ENCODE peak calls at places on chromosomes 11 and 22, in six cellular contexts. One of them, this sample, is unnamed.

GRCh38 chr22:37416806-37417205 is 10.5 kb downstream of the ELFN2 start:
- DNase-seq in GM12878: no peak
- DNase-seq in endothelial cell of umbilical vein: no peak
- DNase-seq in HepG2: no peak
- DNase-seq in A549: no peak
- DNase-seq in K562: no peak
- DNase-seq in this sample: peak

GRCh38 chr22:39658367-39658766 is 87.8 kb downstream of the CACNA1I start:
- DNase-seq in endothelial cell of umbilical vein: no peak
- DNase-seq in K562: no peak
- DNase-seq in GM12878: no peak
- DNase-seq in A549: peak
- DNase-seq in HepG2: no peak
- DNase-seq in this sample: peak

GRCh38 chr22:43996170-43996980 is 27.7 kb upstream of the PARVB start:
- DNase-seq in HepG2: no peak
- DNase-seq in endothelial cell of umbilical vein: peak
- DNase-seq in K562: no peak
- DNase-seq in GM12878: peak
- DNase-seq in A549: no peak
- DNase-seq in this sample: no peak

GRCh38 chr11:57792870-57793269 is 31.3 kb downstream of the CTNND1 start:
- DNase-seq in GM12878: no peak
- DNase-seq in HepG2: no peak
- DNase-seq in A549: peak
- DNase-seq in K562: no peak
- DNase-seq in endothelial cell of umbilical vein: peak
- DNase-seq in this sample: peak

GRCh38 chr22:38304526-38304925 is 12.7 kb downstream of the CSNK1E start:
- DNase-seq in GM12878: no peak
- DNase-seq in endothelial cell of umbilical vein: no peak
- DNase-seq in A549: no peak
- DNase-seq in K562: no peak
- DNase-seq in HepG2: no peak
- DNase-seq in this sample: no peak

GRCh38 chr11:36600155-36600554 is 2.1 kb upstream of the RAG2 start:
- DNase-seq in endothelial cell of umbilical vein: no peak
- DNase-seq in GM12878: no peak
- DNase-seq in HepG2: no peak
- DNase-seq in A549: no peak
- DNase-seq in K562: no peak
- DNase-seq in this sample: no peak

GRCh38 chr22:26852176-26852575 is 194.8 kb downstream of the MIAT start:
- DNase-seq in endothelial cell of umbilical vein: no peak
- DNase-seq in HepG2: no peak
- DNase-seq in A549: no peak
- DNase-seq in GM12878: no peak
- DNase-seq in K562: peak
- DNase-seq in this sample: peak

GRCh38 chr11:36233226-36233625 is 56.0 kb downstream of the COMMD9 start:
- DNase-seq in endothelial cell of umbilical vein: peak
- DNase-seq in GM12878: no peak
- DNase-seq in HepG2: no peak
- DNase-seq in A549: no peak
- DNase-seq in K562: no peak
- DNase-seq in this sample: no peak

GRCh38 chr11:6391548-6392134 is 1.4 kb downstream of the SMPD1 start:
- DNase-seq in endothelial cell of umbilical vein: no peak
- DNase-seq in K562: no peak
- DNase-seq in A549: no peak
- DNase-seq in HepG2: no peak
- DNase-seq in GM12878: no peak
- DNase-seq in this sample: no peak

GRCh38 chr22:32996702-32997101 is 61.5 kb downstream of the SYN3 start:
- DNase-seq in HepG2: no peak
- DNase-seq in GM12878: no peak
- DNase-seq in K562: no peak
- DNase-seq in endothelial cell of umbilical vein: no peak
- DNase-seq in A549: no peak
- DNase-seq in this sample: no peak
- TF ChIP-seq MYC in HepG2: no peak
- TF ChIP-seq MYC in GM12878: no peak
- TF ChIP-seq MYC in K562: no peak
- TF ChIP-seq MYC in endothelial cell of umbilical vein: no peak
- TF ChIP-seq MYC in A549: no peak
- TF ChIP-seq MYC in this sample: no peak

GRCh38 chr11:26326793-26327400 is 5.0 kb upstream of the ANO3 start:
- DNase-seq in A549: no peak
- DNase-seq in endothelial cell of umbilical vein: no peak
- DNase-seq in K562: no peak
- DNase-seq in HepG2: no peak
- DNase-seq in GM12878: no peak
- DNase-seq in this sample: no peak
- TF ChIP-seq MYC in A549: no peak
- TF ChIP-seq MYC in endothelial cell of umbilical vein: no peak
- TF ChIP-seq MYC in K562: no peak
- TF ChIP-seq MYC in HepG2: no peak
- TF ChIP-seq MYC in GM12878: no peak
- TF ChIP-seq MYC in this sample: no peak

DNA sequence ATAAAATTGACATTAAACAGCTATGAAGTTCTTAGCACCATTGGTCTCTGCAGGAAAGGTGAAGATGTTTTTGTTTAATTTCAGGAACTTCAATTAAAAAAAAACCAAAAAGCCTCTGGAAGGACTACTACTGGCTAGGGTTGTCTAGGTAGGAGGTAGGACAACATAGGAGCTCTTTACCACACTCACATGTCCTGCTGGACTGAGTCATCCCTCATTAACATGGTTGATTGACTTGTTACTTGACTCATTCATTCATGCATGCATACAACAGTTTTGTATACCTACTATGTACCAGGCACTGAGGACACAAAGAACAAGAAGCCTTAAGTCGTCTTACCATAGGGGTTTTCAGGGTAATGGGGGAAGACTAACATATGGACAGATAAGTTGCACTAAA is 216.9 kb upstream of the ARHGAP20 start:
- DNase-seq in A549: no peak
- DNase-seq in HepG2: no peak
- DNase-seq in K562: no peak
- DNase-seq in endothelial cell of umbilical vein: no peak
- DNase-seq in GM12878: no peak
- DNase-seq in this sample: no peak
- TF ChIP-seq MYC in A549: no peak
- TF ChIP-seq MYC in HepG2: no peak
- TF ChIP-seq MYC in K562: no peak
- TF ChIP-seq MYC in endothelial cell of umbilical vein: no peak
- TF ChIP-seq MYC in GM12878: no peak
- TF ChIP-seq MYC in this sample: no peak

DNA sequence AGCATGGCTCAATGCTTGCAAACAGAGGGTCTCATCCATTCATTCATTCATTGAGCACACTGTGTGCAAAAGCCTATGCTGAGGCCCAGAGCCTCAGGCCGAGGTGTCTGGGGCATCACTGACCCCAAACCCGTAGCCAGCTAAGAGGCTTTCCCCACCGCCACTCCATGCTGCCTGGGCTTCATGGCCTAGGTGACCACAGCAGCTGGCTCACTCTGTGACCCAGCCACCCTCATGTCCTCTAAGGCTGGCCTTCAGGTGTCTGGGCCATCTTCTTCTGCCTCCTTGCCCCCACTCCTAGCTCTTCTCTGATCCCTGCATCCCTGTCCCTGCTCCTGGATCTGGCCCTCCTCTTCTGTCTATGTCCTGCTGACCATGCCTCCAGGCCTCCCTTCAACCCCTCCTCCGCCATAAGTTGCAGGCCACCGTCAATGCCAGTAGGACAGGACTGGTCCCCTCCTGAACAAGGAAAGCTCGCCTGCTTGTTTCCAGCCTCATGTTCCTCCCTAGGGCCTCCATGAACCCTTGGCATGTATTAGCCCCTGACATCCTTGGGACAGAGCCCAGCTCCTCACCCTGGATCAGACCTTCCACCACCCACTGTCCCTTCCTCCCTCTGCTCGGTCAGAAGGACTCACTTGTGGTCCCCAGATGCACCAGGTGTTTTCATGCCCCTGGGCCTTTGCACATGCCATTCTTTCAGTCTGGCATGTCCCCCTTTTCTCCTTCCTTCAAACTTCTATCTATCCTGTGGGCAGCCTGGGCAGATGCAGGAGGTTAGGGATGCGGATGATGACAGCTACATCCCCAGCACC is 92.8 kb downstream of the MYEOV start:
- DNase-seq in HepG2: no peak
- DNase-seq in GM12878: no peak
- DNase-seq in K562: no peak
- DNase-seq in A549: no peak
- DNase-seq in endothelial cell of umbilical vein: no peak
- DNase-seq in this sample: no peak
- TF ChIP-seq MYC in HepG2: no peak
- TF ChIP-seq MYC in GM12878: no peak
- TF ChIP-seq MYC in K562: no peak
- TF ChIP-seq MYC in A549: no peak
- TF ChIP-seq MYC in endothelial cell of umbilical vein: no peak
- TF ChIP-seq MYC in this sample: no peak

GRCh38 chr11:112024778-112025678 is at the start of gene DLAT:
- DNase-seq in endothelial cell of umbilical vein: peak
- DNase-seq in K562: peak
- DNase-seq in HepG2: peak
- DNase-seq in A549: peak
- DNase-seq in GM12878: peak
- DNase-seq in this sample: peak

GRCh38 chr11:112029460-112029859 is 4.3 kb downstream of the DLAT start:
- DNase-seq in endothelial cell of umbilical vein: no peak
- DNase-seq in HepG2: no peak
- DNase-seq in K562: no peak
- DNase-seq in GM12878: no peak
- DNase-seq in A549: no peak
- DNase-seq in this sample: no peak

GRCh38 chr11:112025682-112026081 is 474 bp downstream of the DLAT start:
- DNase-seq in K562: no peak
- DNase-seq in endothelial cell of umbilical vein: peak
- DNase-seq in HepG2: peak
- DNase-seq in GM12878: no peak
- DNase-seq in A549: peak
- DNase-seq in this sample: peak

GRCh38 chr11:112023104-112023503 is 2.1 kb upstream of the DLAT start:
- DNase-seq in HepG2: peak
- DNase-seq in A549: no peak
- DNase-seq in K562: no peak
- DNase-seq in GM12878: no peak
- DNase-seq in endothelial cell of umbilical vein: no peak
- DNase-seq in this sample: peak

DNA sequence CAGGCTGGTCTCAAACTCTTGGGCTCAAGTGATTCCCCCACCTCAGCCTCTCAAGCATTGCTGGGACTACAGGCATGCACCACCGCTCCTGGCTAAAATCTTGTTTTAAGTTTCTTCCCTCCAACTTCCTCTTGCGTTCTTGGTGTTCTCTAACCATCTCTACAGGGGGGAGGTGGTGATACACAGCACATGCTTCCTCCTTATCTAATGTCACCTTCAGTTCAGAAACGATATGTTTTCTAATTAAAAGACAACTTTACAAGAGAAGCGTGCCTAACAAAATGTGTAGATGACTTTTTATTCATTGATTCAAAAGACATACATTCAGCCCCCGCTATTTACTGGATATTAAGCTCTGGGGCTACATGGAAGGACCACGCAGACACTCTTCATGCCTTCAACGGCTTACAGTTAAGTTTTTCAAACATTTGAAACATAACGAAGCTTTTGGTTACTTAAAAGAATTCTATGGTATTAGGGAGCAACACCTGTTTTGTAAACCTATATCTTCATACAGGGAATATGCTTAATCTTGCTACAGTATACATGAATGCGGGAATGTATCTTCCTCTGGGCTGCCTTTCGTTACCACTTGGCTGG is 930 bp upstream of the DLAT start:
- DNase-seq in endothelial cell of umbilical vein: no peak
- DNase-seq in GM12878: no peak
- DNase-seq in A549: no peak
- DNase-seq in K562: peak
- DNase-seq in HepG2: no peak
- DNase-seq in this sample: peak
- TF ChIP-seq MYC in endothelial cell of umbilical vein: no peak
- TF ChIP-seq MYC in GM12878: no peak
- TF ChIP-seq MYC in A549: no peak
- TF ChIP-seq MYC in K562: peak
- TF ChIP-seq MYC in HepG2: no peak
- TF ChIP-seq MYC in this sample: peak

GRCh38 chr11:124656759-124657627 is 16.5 kb downstream of the SIAE start:
- DNase-seq in GM12878: no peak
- DNase-seq in endothelial cell of umbilical vein: no peak
- DNase-seq in K562: no peak
- DNase-seq in HepG2: no peak
- DNase-seq in A549: no peak
- DNase-seq in this sample: no peak
- TF ChIP-seq MYC in GM12878: no peak
- TF ChIP-seq MYC in endothelial cell of umbilical vein: no peak
- TF ChIP-seq MYC in K562: no peak
- TF ChIP-seq MYC in HepG2: no peak
- TF ChIP-seq MYC in A549: no peak
- TF ChIP-seq MYC in this sample: no peak

GRCh38 chr22:35352214-35353111 is 28.4 kb upstream of the HMOX1 start:
- DNase-seq in K562: peak
- DNase-seq in A549: peak
- DNase-seq in GM12878: no peak
- DNase-seq in HepG2: peak
- DNase-seq in endothelial cell of umbilical vein: peak
- DNase-seq in this sample: peak
- TF ChIP-seq MYC in K562: no peak
- TF ChIP-seq MYC in A549: no peak
- TF ChIP-seq MYC in GM12878: no peak
- TF ChIP-seq MYC in HepG2: no peak
- TF ChIP-seq MYC in endothelial cell of umbilical vein: no peak
- TF ChIP-seq MYC in this sample: no peak

GRCh38 chr11:61639816-61640443 is 40.3 kb upstream of the DAGLA start:
- DNase-seq in endothelial cell of umbilical vein: no peak
- DNase-seq in HepG2: no peak
- DNase-seq in A549: no peak
- DNase-seq in K562: no peak
- DNase-seq in GM12878: no peak
- DNase-seq in this sample: no peak
- TF ChIP-seq MYC in endothelial cell of umbilical vein: no peak
- TF ChIP-seq MYC in HepG2: no peak
- TF ChIP-seq MYC in A549: no peak
- TF ChIP-seq MYC in K562: no peak
- TF ChIP-seq MYC in GM12878: no peak
- TF ChIP-seq MYC in this sample: no peak

DNA sequence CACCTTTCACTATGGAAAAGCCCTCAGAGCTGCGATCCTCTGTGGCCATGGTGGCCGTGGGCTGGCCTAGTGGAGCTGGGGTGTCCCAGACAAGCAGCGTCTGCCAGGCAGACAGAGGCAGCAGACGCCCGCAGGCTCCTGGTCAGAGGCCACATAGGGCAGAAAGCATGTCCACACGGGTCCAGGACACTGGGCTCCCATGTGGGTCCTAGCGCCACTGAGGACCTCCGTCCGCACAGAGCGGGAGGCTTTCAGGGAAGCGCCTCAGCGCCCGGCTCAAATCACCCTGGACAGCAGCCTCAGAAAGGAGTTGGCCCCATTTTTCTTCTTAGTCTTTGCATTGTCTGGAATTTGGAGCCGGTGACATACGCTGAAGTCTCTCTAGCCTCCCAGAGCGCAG is 389.7 kb downstream of the BRD1 start:
- DNase-seq in A549: no peak
- DNase-seq in HepG2: no peak
- DNase-seq in K562: no peak
- DNase-seq in endothelial cell of umbilical vein: no peak
- DNase-seq in GM12878: no peak
- DNase-seq in this sample: no peak
- TF ChIP-seq MYC in A549: no peak
- TF ChIP-seq MYC in HepG2: no peak
- TF ChIP-seq MYC in K562: no peak
- TF ChIP-seq MYC in endothelial cell of umbilical vein: no peak
- TF ChIP-seq MYC in GM12878: no peak
- TF ChIP-seq MYC in this sample: no peak

This sample was measured in NB4.